ENCODE peak calls at places on chromosomes 3 and 15, in eight cellular contexts. One of them, this sample, is unnamed.

GRCh38 chr3:9105421-9105820 is 142.1 kb upstream of the RAD18 start:
- DNase-seq in CD4-positive, alpha-beta T cell: no peak
- DNase-seq in GM23338: no peak
- DNase-seq in activated CD8-positive, alpha-beta T cell treated with anti-CD3 and anti-CD28 coated beads for 36 hours: no peak
- DNase-seq in cardiac fibroblast: no peak
- DNase-seq in PC-9: no peak
- DNase-seq in WTC11: no peak
- DNase-seq in breast epithelium: no peak
- DNase-seq in this sample: no peak

GRCh38 chr15:44009056-44009455 is 182.3 kb downstream of the WDR76 start:
- DNase-seq in PC-9: peak; percentile 72
- DNase-seq in GM23338: no peak
- DNase-seq in breast epithelium: no peak
- DNase-seq in cardiac fibroblast: peak; percentile 74
- DNase-seq in CD4-positive, alpha-beta T cell: no peak
- DNase-seq in activated CD8-positive, alpha-beta T cell treated with anti-CD3 and anti-CD28 coated beads for 36 hours: no peak
- DNase-seq in WTC11: no peak
- DNase-seq in this sample: no peak

GRCh38 chr3:113839551-113839950 is 963 bp downstream of the GRAMD1C start:
- DNase-seq in GM23338: no peak
- DNase-seq in WTC11: no peak
- DNase-seq in activated CD8-positive, alpha-beta T cell treated with anti-CD3 and anti-CD28 coated beads for 36 hours: no peak
- DNase-seq in cardiac fibroblast: no peak
- DNase-seq in CD4-positive, alpha-beta T cell: no peak
- DNase-seq in breast epithelium: no peak
- DNase-seq in PC-9: no peak
- DNase-seq in this sample: peak; percentile 76

GRCh38 chr15:95401586-95401985 is 928.9 kb upstream of the NR2F2 start:
- DNase-seq in activated CD8-positive, alpha-beta T cell treated with anti-CD3 and anti-CD28 coated beads for 36 hours: no peak
- DNase-seq in cardiac fibroblast: no peak
- DNase-seq in breast epithelium: no peak
- DNase-seq in CD4-positive, alpha-beta T cell: no peak
- DNase-seq in PC-9: no peak
- DNase-seq in WTC11: no peak
- DNase-seq in GM23338: no peak
- DNase-seq in this sample: no peak

GRCh38 chr3:57983734-57984518 is 24.3 kb upstream of the FLNB start:
- DNase-seq in cardiac fibroblast: peak; percentile 94
- DNase-seq in WTC11: no peak
- DNase-seq in PC-9: peak; percentile 61
- DNase-seq in breast epithelium: no peak
- DNase-seq in activated CD8-positive, alpha-beta T cell treated with anti-CD3 and anti-CD28 coated beads for 36 hours: peak; percentile 76
- DNase-seq in CD4-positive, alpha-beta T cell: peak; percentile 14
- DNase-seq in GM23338: no peak
- DNase-seq in this sample: no peak

GRCh38 chr3:65714138-65714537 is 324.6 kb downstream of the MAGI1 start:
- DNase-seq in activated CD8-positive, alpha-beta T cell treated with anti-CD3 and anti-CD28 coated beads for 36 hours: no peak
- DNase-seq in GM23338: no peak
- DNase-seq in PC-9: no peak
- DNase-seq in CD4-positive, alpha-beta T cell: no peak
- DNase-seq in breast epithelium: no peak
- DNase-seq in cardiac fibroblast: peak; percentile 31
- DNase-seq in WTC11: no peak
- DNase-seq in this sample: no peak

GRCh38 chr3:102810937-102811336 is 376.1 kb downstream of the ZPLD1 start:
- DNase-seq in CD4-positive, alpha-beta T cell: no peak
- DNase-seq in activated CD8-positive, alpha-beta T cell treated with anti-CD3 and anti-CD28 coated beads for 36 hours: no peak
- DNase-seq in breast epithelium: no peak
- DNase-seq in WTC11: no peak
- DNase-seq in GM23338: peak; percentile 4
- DNase-seq in cardiac fibroblast: no peak
- DNase-seq in PC-9: no peak
- DNase-seq in this sample: no peak

GRCh38 chr3:72595376-72595775 is 252.9 kb downstream of the SHQ1 start:
- DNase-seq in WTC11: no peak
- DNase-seq in breast epithelium: no peak
- DNase-seq in activated CD8-positive, alpha-beta T cell treated with anti-CD3 and anti-CD28 coated beads for 36 hours: no peak
- DNase-seq in GM23338: no peak
- DNase-seq in cardiac fibroblast: no peak
- DNase-seq in PC-9: no peak
- DNase-seq in CD4-positive, alpha-beta T cell: no peak
- DNase-seq in this sample: no peak

GRCh38 chr15:95024388-95024787 is 793.0 kb downstream of the MCTP2 start:
- DNase-seq in PC-9: no peak
- DNase-seq in GM23338: peak; percentile 86
- DNase-seq in activated CD8-positive, alpha-beta T cell treated with anti-CD3 and anti-CD28 coated beads for 36 hours: no peak
- DNase-seq in breast epithelium: no peak
- DNase-seq in CD4-positive, alpha-beta T cell: no peak
- DNase-seq in WTC11: no peak
- DNase-seq in cardiac fibroblast: peak; percentile 65
- DNase-seq in this sample: no peak

GRCh38 chr15:100902436-100903190 is 16.5 kb upstream of the LRRK1 start:
- DNase-seq in PC-9: no peak
- DNase-seq in GM23338: no peak
- DNase-seq in WTC11: no peak
- DNase-seq in CD4-positive, alpha-beta T cell: no peak
- DNase-seq in breast epithelium: peak; percentile 93
- DNase-seq in activated CD8-positive, alpha-beta T cell treated with anti-CD3 and anti-CD28 coated beads for 36 hours: no peak
- DNase-seq in cardiac fibroblast: peak; percentile 94
- DNase-seq in this sample: no peak

GRCh38 chr3:179018808-179019207 is 52.8 kb downstream of the ZMAT3 start:
- DNase-seq in WTC11: no peak
- DNase-seq in GM23338: no peak
- DNase-seq in activated CD8-positive, alpha-beta T cell treated with anti-CD3 and anti-CD28 coated beads for 36 hours: no peak
- DNase-seq in cardiac fibroblast: no peak
- DNase-seq in PC-9: no peak
- DNase-seq in breast epithelium: no peak
- DNase-seq in CD4-positive, alpha-beta T cell: no peak
- DNase-seq in this sample: no peak

GRCh38 chr3:122941233-122942206 is 86.0 kb downstream of the SEMA5B start:
- DNase-seq in WTC11: no peak
- DNase-seq in CD4-positive, alpha-beta T cell: no peak
- DNase-seq in PC-9: no peak
- DNase-seq in GM23338: no peak
- DNase-seq in cardiac fibroblast: peak; percentile 11
- DNase-seq in breast epithelium: no peak
- DNase-seq in activated CD8-positive, alpha-beta T cell treated with anti-CD3 and anti-CD28 coated beads for 36 hours: peak; percentile 19
- DNase-seq in this sample: no peak

GRCh38 chr3:18144571-18144970 is 280.6 kb downstream of the SATB1 start:
- DNase-seq in activated CD8-positive, alpha-beta T cell treated with anti-CD3 and anti-CD28 coated beads for 36 hours: no peak
- DNase-seq in cardiac fibroblast: no peak
- DNase-seq in WTC11: no peak
- DNase-seq in breast epithelium: no peak
- DNase-seq in GM23338: no peak
- DNase-seq in CD4-positive, alpha-beta T cell: no peak
- DNase-seq in PC-9: no peak
- DNase-seq in this sample: no peak

GRCh38 chr15:41930221-41930866 is 36.5 kb upstream of the SPTBN5 start:
- DNase-seq in PC-9: peak; percentile 77
- DNase-seq in activated CD8-positive, alpha-beta T cell treated with anti-CD3 and anti-CD28 coated beads for 36 hours: no peak
- DNase-seq in CD4-positive, alpha-beta T cell: no peak
- DNase-seq in WTC11: no peak
- DNase-seq in breast epithelium: no peak
- DNase-seq in cardiac fibroblast: peak; percentile 95
- DNase-seq in GM23338: no peak
- DNase-seq in this sample: no peak
- TF ChIP-seq CTCF in PC-9: peak; percentile 13
- TF ChIP-seq CTCF in activated CD8-positive, alpha-beta T cell treated with anti-CD3 and anti-CD28 coated beads for 36 hours: no peak
- TF ChIP-seq CTCF in CD4-positive, alpha-beta T cell: no peak
- TF ChIP-seq CTCF in WTC11: no peak
- TF ChIP-seq CTCF in breast epithelium: no peak
- TF ChIP-seq CTCF in cardiac fibroblast: peak; percentile 27
- TF ChIP-seq CTCF in GM23338: no peak
- TF ChIP-seq CTCF in this sample: no peak

DNA sequence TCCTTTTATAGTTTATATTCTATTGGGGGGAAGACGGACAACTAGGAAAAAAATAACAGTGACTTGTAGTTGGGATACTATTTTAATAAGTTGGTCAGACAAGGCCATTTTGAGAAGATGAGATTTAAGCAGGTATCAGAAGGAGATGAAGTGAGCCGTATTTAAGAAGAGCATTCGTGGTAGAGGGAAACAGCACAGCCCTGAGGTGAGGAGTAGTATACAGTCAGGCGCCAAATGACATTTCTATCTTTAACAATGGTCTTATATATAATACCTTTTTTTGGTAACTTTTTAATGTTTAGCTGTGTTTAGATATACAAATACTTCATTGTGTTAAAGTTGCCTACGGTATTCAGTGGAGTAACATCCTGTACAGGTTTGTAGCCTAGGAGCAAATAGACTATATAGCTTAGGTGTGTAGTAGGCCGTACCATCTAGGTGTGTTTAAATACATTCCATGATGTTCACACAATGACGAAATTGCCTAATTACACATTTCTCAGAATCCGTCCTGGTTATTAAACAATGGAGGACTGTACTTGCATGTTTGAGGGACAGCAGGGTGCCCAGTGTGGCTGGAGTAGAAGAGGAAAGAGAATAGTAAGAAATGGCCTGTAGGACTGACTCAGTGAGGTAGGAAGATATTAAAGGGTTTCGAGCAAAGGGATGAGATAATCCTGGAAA is 1.6 kb downstream of the NKTR start:
- DNase-seq in breast epithelium: no peak
- DNase-seq in activated CD8-positive, alpha-beta T cell treated with anti-CD3 and anti-CD28 coated beads for 36 hours: peak; percentile 26
- DNase-seq in PC-9: peak; percentile 55
- DNase-seq in GM23338: peak; percentile 60
- DNase-seq in cardiac fibroblast: peak; percentile 21
- DNase-seq in WTC11: no peak
- DNase-seq in CD4-positive, alpha-beta T cell: no peak
- DNase-seq in this sample: no peak
- TF ChIP-seq CTCF in breast epithelium: no peak
- TF ChIP-seq CTCF in activated CD8-positive, alpha-beta T cell treated with anti-CD3 and anti-CD28 coated beads for 36 hours: peak; percentile 17
- TF ChIP-seq CTCF in PC-9: no peak
- TF ChIP-seq CTCF in GM23338: no peak
- TF ChIP-seq CTCF in cardiac fibroblast: peak; percentile 1
- TF ChIP-seq CTCF in WTC11: no peak
- TF ChIP-seq CTCF in CD4-positive, alpha-beta T cell: peak; percentile 31
- TF ChIP-seq CTCF in this sample: peak; percentile 1

DNA sequence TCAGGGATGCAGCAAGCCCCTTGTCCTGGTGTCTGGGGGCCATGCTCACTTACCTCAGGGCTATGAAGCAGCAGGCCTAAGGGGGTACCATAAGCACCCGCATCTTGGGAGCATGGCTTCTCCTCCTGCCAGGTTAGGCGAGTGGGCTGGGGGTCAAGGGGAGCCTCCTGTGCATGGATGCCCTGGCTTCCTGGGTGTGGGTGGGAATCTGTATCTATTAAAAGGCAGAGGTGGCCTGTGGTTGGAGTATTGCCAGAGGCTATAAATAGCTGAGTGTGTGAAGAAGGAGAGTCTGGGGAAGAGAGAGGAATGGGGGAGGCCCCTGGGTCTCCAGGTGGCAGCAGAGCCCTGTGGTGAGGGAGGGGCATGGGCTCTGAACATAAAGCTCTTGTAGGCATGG is 19.5 kb downstream of the ACVR2B start:
- DNase-seq in activated CD8-positive, alpha-beta T cell treated with anti-CD3 and anti-CD28 coated beads for 36 hours: no peak
- DNase-seq in WTC11: no peak
- DNase-seq in cardiac fibroblast: no peak
- DNase-seq in CD4-positive, alpha-beta T cell: no peak
- DNase-seq in PC-9: no peak
- DNase-seq in GM23338: no peak
- DNase-seq in breast epithelium: no peak
- DNase-seq in this sample: no peak
- TF ChIP-seq CTCF in activated CD8-positive, alpha-beta T cell treated with anti-CD3 and anti-CD28 coated beads for 36 hours: no peak
- TF ChIP-seq CTCF in WTC11: no peak
- TF ChIP-seq CTCF in cardiac fibroblast: no peak
- TF ChIP-seq CTCF in CD4-positive, alpha-beta T cell: no peak
- TF ChIP-seq CTCF in PC-9: no peak
- TF ChIP-seq CTCF in GM23338: no peak
- TF ChIP-seq CTCF in breast epithelium: no peak
- TF ChIP-seq CTCF in this sample: no peak

GRCh38 chr3:159859836-159860235 is 128.8 kb upstream of the IL12A start:
- DNase-seq in activated CD8-positive, alpha-beta T cell treated with anti-CD3 and anti-CD28 coated beads for 36 hours: no peak
- DNase-seq in GM23338: no peak
- DNase-seq in PC-9: peak; percentile 16
- DNase-seq in CD4-positive, alpha-beta T cell: no peak
- DNase-seq in WTC11: no peak
- DNase-seq in cardiac fibroblast: no peak
- DNase-seq in breast epithelium: no peak
- DNase-seq in this sample: no peak

GRCh38 chr3:159861369-159861987 is 127.2 kb upstream of the IL12A start:
- DNase-seq in GM23338: no peak
- DNase-seq in CD4-positive, alpha-beta T cell: no peak
- DNase-seq in WTC11: no peak
- DNase-seq in activated CD8-positive, alpha-beta T cell treated with anti-CD3 and anti-CD28 coated beads for 36 hours: no peak
- DNase-seq in breast epithelium: no peak
- DNase-seq in cardiac fibroblast: peak; percentile 62
- DNase-seq in PC-9: peak; percentile 11
- DNase-seq in this sample: no peak

GRCh38 chr3:159860269-159860668 is 128.4 kb upstream of the IL12A start:
- DNase-seq in cardiac fibroblast: no peak
- DNase-seq in CD4-positive, alpha-beta T cell: no peak
- DNase-seq in GM23338: no peak
- DNase-seq in PC-9: no peak
- DNase-seq in activated CD8-positive, alpha-beta T cell treated with anti-CD3 and anti-CD28 coated beads for 36 hours: no peak
- DNase-seq in breast epithelium: no peak
- DNase-seq in WTC11: no peak
- DNase-seq in this sample: no peak

GRCh38 chr3:159859424-159859823 is 129.2 kb upstream of the IL12A start:
- DNase-seq in PC-9: peak; percentile 13
- DNase-seq in breast epithelium: no peak
- DNase-seq in GM23338: no peak
- DNase-seq in activated CD8-positive, alpha-beta T cell treated with anti-CD3 and anti-CD28 coated beads for 36 hours: no peak
- DNase-seq in cardiac fibroblast: no peak
- DNase-seq in CD4-positive, alpha-beta T cell: no peak
- DNase-seq in WTC11: no peak
- DNase-seq in this sample: no peak

GRCh38 chr3:159860727-159861126 is 127.9 kb upstream of the IL12A start:
- DNase-seq in breast epithelium: no peak
- DNase-seq in PC-9: peak; percentile 12
- DNase-seq in activated CD8-positive, alpha-beta T cell treated with anti-CD3 and anti-CD28 coated beads for 36 hours: no peak
- DNase-seq in GM23338: no peak
- DNase-seq in cardiac fibroblast: peak; percentile 60
- DNase-seq in WTC11: no peak
- DNase-seq in CD4-positive, alpha-beta T cell: no peak
- DNase-seq in this sample: no peak
- TF ChIP-seq CTCF in breast epithelium: no peak
- TF ChIP-seq CTCF in PC-9: no peak
- TF ChIP-seq CTCF in activated CD8-positive, alpha-beta T cell treated with anti-CD3 and anti-CD28 coated beads for 36 hours: no peak
- TF ChIP-seq CTCF in GM23338: no peak
- TF ChIP-seq CTCF in cardiac fibroblast: no peak
- TF ChIP-seq CTCF in WTC11: no peak
- TF ChIP-seq CTCF in CD4-positive, alpha-beta T cell: no peak
- TF ChIP-seq CTCF in this sample: no peak

DNA sequence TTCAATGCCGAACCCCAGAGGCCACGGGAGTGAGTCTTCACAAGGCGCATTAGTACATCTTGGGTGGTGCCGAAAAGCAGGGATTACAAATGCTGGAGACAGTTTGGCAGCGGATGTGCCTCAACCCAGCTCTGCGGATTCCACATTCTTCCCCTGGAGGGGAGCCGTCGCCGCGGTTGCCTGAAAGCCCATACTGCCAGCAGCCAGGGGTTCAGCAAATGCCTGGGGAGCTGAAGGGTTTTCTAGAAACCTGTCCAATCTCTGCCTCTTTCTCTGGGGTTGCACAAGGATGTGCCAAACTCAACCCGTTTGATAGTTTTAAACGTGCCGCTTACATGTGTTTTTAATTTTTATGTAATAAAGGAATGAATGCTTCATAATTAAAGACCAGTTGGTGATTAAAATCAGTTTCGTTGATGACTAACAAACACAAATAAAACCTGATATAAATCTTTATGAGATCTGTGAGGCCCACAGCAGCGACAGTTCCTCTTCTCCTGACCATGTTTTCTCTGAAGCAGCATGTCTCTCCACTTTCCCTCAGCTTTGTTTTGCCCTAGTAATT is 74.6 kb upstream of the LEKR1 start:
- DNase-seq in PC-9: no peak
- DNase-seq in breast epithelium: peak; percentile 41
- DNase-seq in activated CD8-positive, alpha-beta T cell treated with anti-CD3 and anti-CD28 coated beads for 36 hours: no peak
- DNase-seq in cardiac fibroblast: peak; percentile 82
- DNase-seq in GM23338: peak; percentile 87
- DNase-seq in WTC11: peak; percentile 78
- DNase-seq in CD4-positive, alpha-beta T cell: no peak
- DNase-seq in this sample: no peak
- TF ChIP-seq CTCF in PC-9: no peak
- TF ChIP-seq CTCF in breast epithelium: no peak
- TF ChIP-seq CTCF in activated CD8-positive, alpha-beta T cell treated with anti-CD3 and anti-CD28 coated beads for 36 hours: no peak
- TF ChIP-seq CTCF in cardiac fibroblast: no peak
- TF ChIP-seq CTCF in GM23338: no peak
- TF ChIP-seq CTCF in WTC11: no peak
- TF ChIP-seq CTCF in CD4-positive, alpha-beta T cell: no peak
- TF ChIP-seq CTCF in this sample: no peak

This sample was measured in D721Med.